ENCODE peak calls at places on chromosome 2, in six cellular contexts. C is AG04449, N is astrocyte of the spinal cord, Y is heart left ventricle, O is mucosa of descending colon, U is cardiac muscle cell. G is an unnamed sample.

GRCh38 chr2:196169521-196169920 is 1.9 kb downstream of the STK17B start:
- DNase-seq in C (no peak), N (peak), Y (no peak), O (no peak), U (no peak), G (no peak)

GRCh38 chr2:128451084-128451483 is 132.4 kb upstream of the HS6ST1 start:
- DNase-seq in C (no peak), N (no peak), Y (no peak), O (no peak), U (no peak), G (no peak)

GRCh38 chr2:172207916-172208315 is 105.2 kb upstream of the DLX2 start:
- DNase-seq in C (no peak), N (no peak), Y (no peak), O (no peak), U (no peak), G (no peak)

GRCh38 chr2:102677219-102678215 is 58.2 kb downstream of the SLC9A2 start:
- DNase-seq in C (no peak), N (no peak), Y (no peak), O (no peak), U (peak), G (peak)

GRCh38 chr2:26685943-26686839 is 6.3 kb upstream of the KCNK3 start:
- DNase-seq in C (no peak), N (no peak), Y (no peak), O (no peak), U (no peak), G (no peak)

GRCh38 chr2:60519259-60519863 is 34.1 kb downstream of the BCL11A start:
- DNase-seq in C (no peak), N (peak), Y (no peak), O (peak), U (no peak), G (no peak)

GRCh38 chr2:33320573-33320972 is 155.9 kb upstream of the RASGRP3 start:
- DNase-seq in C (no peak), N (no peak), Y (no peak), O (no peak), U (no peak), G (no peak)

GRCh38 chr2:149047118-149047517 is 8.6 kb downstream of the LYPD6B start:
- DNase-seq in C (no peak), N (no peak), Y (no peak), O (no peak), U (no peak), G (no peak)

GRCh38 chr2:217989221-217989948 is 13.4 kb downstream of the TNS1 start:
- DNase-seq in C (no peak), N (no peak), Y (no peak), O (peak), U (no peak), G (no peak)

GRCh38 chr2:56531668-56532420 is 348.1 kb downstream of the CCDC85A start:
- DNase-seq in C (no peak), N (no peak), Y (no peak), O (no peak), U (no peak), G (peak)

GRCh38 chr2:160409480-160409879 is 84.1 kb downstream of the RBMS1 start:
- DNase-seq in C (no peak), N (no peak), Y (no peak), O (no peak), U (peak), G (no peak)

GRCh38 chr2:100104718-100105677 is 37.4 kb downstream of the AFF3 start:
- DNase-seq in C (no peak), N (peak), Y (no peak), O (peak), U (peak), G (no peak)

GRCh38 chr2:64670047-64670446 is 16.3 kb upstream of the SERTAD2 start:
- DNase-seq in C (no peak), N (no peak), Y (no peak), O (no peak), U (no peak), G (no peak)

GRCh38 chr2:147595200-147595599 is 249.6 kb upstream of the ACVR2A start:
- DNase-seq in C (no peak), N (no peak), Y (peak), O (peak), U (no peak), G (no peak)

GRCh38 chr2:241505086-241505780 is 3.2 kb downstream of the STK25 start:
- DNase-seq in C (no peak), N (no peak), Y (no peak), O (no peak), U (no peak), G (no peak)

GRCh38 chr2:180115675-180116074 is 108.6 kb upstream of the CWC22 start:
- DNase-seq in C (no peak), N (peak), Y (no peak), O (no peak), U (no peak), G (no peak)

GRCh38 chr2:123456416-123456815 is 568.7 kb upstream of the CNTNAP5 start:
- DNase-seq in C (no peak), N (no peak), Y (no peak), O (no peak), U (no peak), G (no peak)

GRCh38 chr2:23445450-23445868 is 60.5 kb downstream of the KLHL29 start:
- DNase-seq in C (no peak), N (peak), Y (no peak), O (no peak), U (peak), G (peak)

GRCh38 chr2:8571286-8571791 is 110.5 kb upstream of the ID2 start:
- DNase-seq in C (no peak), N (no peak), Y (no peak), O (no peak), U (no peak), G (no peak)

GRCh38 chr2:217994776-217995274 is 8.0 kb downstream of the TNS1 start:
- DNase-seq in C (peak), N (peak), Y (no peak), O (no peak), U (peak), G (peak)

GRCh38 chr2:173058097-173058496 is 17.5 kb upstream of the MAP3K20 start:
- DNase-seq in C (no peak), N (no peak), Y (no peak), O (no peak), U (peak), G (no peak)

GRCh38 chr2:55116966-55117365 is 66.7 kb upstream of the RTN4 start:
- DNase-seq in C (no peak), N (no peak), Y (no peak), O (no peak), U (no peak), G (no peak)

GRCh38 chr2:241153616-241154015 is 3.3 kb downstream of the PPP1R7 start:
- DNase-seq in C (no peak), N (peak), Y (no peak), O (no peak), U (no peak), G (no peak)

GRCh38 chr2:20868377-20868776 is 45.5 kb upstream of the LDAH start:
- DNase-seq in C (no peak), N (no peak), Y (no peak), O (no peak), U (no peak), G (no peak)

GRCh38 chr2:7377861-7378569 is 460.8 kb downstream of the RNF144A start:
- DNase-seq in C (no peak), N (no peak), Y (peak), O (no peak), U (no peak), G (no peak)

GRCh38 chr2:112640467-112640799 is 5.3 kb upstream of the SLC20A1 start:
- DNase-seq in C (no peak), N (no peak), Y (no peak), O (no peak), U (no peak), G (no peak)

GRCh38 chr2:11060376-11061169 is 94.7 kb upstream of the SLC66A3 start:
- DNase-seq in C (no peak), N (no peak), Y (no peak), O (no peak), U (no peak), G (no peak)

GRCh38 chr2:207200136-207200535 is 34.4 kb upstream of the KLF7 start:
- DNase-seq in C (no peak), N (no peak), Y (no peak), O (no peak), U (no peak), G (no peak)

GRCh38 chr2:188788621-188789020 is 185.6 kb upstream of the COL3A1 start:
- DNase-seq in C (no peak), N (peak), Y (peak), O (no peak), U (peak), G (peak)

GRCh38 chr2:7007846-7008741 is 90.9 kb downstream of the RNF144A start:
- DNase-seq in C (no peak), N (peak), Y (peak), O (peak), U (peak), G (peak)

GRCh38 chr2:12296120-12296519 is 420.6 kb upstream of the TRIB2 start:
- DNase-seq in C (no peak), N (no peak), Y (no peak), O (no peak), U (no peak), G (no peak)

GRCh38 chr2:140891614-140892212 is 1239.1 kb downstream of the LRP1B start:
- DNase-seq in C (no peak), N (no peak), Y (no peak), O (no peak), U (no peak), G (no peak)

GRCh38 chr2:178934571-178934970 is 115.4 kb downstream of the CCDC141 start:
- DNase-seq in C (no peak), N (no peak), Y (no peak), O (no peak), U (no peak), G (no peak)

DNA sequence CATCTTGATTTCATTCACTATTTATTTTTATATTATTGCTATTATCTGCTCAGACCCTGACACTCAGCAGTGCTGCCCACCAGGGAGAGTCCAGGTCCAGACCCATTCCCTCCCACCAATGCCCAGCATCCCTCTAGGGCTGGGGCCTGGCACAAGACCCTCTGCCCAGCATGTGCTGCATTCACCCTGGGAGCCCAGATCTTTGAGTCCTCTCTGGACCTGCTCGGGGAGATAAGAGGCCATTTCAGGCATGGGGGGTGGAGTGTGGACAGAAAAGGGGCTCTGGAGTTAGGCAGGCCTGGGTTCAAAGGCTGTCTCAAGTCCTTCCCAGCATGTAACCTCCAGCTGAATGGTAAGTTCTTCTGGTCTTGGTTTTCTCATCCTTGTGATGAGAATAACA is 209.6 kb downstream of the CYP26B1 start:
- DNase-seq in C (no peak), N (no peak), Y (peak), O (no peak), U (no peak), G (no peak)
- H3K4me3 ChIP-seq in C (no peak), N (no peak), Y (no peak), O (no peak), U (no peak), G (no peak)

DNA sequence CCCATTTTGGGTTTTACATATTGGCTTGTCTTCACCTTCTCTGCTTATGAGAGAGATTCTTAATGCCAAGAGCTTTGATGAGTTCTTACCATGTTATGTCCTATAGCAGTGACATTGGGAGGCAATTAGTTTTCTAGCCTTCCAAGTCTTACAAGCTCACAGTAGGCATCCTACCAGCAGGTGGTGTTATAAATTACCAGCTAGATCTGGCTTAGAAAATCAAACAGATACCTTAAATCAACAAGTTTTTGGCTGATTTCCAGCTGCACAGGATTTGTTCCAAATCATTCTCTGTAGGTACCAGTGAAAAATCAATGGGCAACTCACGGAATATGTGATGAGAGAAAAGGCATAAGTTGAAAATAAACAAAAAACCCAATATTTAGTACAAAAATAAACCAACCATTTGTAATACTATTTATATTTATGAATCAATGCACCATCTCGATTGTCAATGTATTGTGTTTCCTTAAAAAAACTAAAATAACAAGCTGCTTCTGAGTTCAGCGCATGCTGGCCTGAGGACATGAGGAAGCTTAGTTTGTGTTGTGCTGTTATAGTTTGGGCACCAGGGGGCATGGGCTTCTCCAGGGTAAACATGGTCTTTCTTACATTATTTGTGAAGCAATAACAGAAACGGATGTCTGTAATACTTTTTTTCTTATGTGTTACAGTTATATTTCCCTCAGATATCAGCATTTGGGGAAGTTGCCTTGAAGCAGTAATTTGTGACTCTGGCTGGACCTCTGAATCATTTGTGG is 34.1 kb upstream of the NXPH2 start:
- DNase-seq in C (no peak), N (no peak), Y (no peak), O (no peak), U (no peak), G (no peak)
- TF ChIP-seq CTCF in C (peak), N (peak), Y (no peak), O (no peak), U (peak), G (peak)

GRCh38 chr2:106138904-106139574 is 55.1 kb downstream of the UXS1 start:
- DNase-seq in C (no peak), N (no peak), Y (no peak), O (no peak), U (no peak), G (no peak)
- H3K4me3 ChIP-seq in C (no peak), N (no peak), Y (no peak), O (no peak), U (no peak), G (no peak)

GRCh38 chr2:236582968-236583367 is 13.3 kb downstream of the ACKR3 start:
- DNase-seq in C (no peak), N (no peak), Y (no peak), O (no peak), U (no peak), G (no peak)

GRCh38 chr2:236578980-236579745 is 9.5 kb downstream of the ACKR3 start:
- DNase-seq in C (no peak), N (no peak), Y (no peak), O (no peak), U (no peak), G (no peak)

GRCh38 chr2:236581546-236581945 is 11.9 kb downstream of the ACKR3 start:
- DNase-seq in C (no peak), N (no peak), Y (no peak), O (no peak), U (no peak), G (no peak)

GRCh38 chr2:236579746-236580315 is 10.2 kb downstream of the ACKR3 start:
- DNase-seq in C (no peak), N (no peak), Y (no peak), O (no peak), U (no peak), G (no peak)

DNA sequence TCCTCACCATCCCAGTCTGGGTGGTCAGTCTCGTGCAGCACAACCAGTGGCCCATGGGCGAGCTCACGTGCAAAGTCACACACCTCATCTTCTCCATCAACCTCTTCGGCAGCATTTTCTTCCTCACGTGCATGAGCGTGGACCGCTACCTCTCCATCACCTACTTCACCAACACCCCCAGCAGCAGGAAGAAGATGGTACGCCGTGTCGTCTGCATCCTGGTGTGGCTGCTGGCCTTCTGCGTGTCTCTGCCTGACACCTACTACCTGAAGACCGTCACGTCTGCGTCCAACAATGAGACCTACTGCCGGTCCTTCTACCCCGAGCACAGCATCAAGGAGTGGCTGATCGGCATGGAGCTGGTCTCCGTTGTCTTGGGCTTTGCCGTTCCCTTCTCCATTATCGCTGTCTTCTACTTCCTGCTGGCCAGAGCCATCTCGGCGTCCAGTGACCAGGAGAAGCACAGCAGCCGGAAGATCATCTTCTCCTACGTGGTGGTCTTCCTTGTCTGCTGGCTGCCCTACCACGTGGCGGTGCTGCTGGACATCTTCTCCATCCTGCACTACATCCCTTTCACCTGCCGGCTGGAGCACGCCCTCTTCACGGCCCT is 11.2 kb downstream of the ACKR3 start:
- DNase-seq in C (no peak), N (no peak), Y (no peak), O (no peak), U (no peak), G (no peak)
- TF ChIP-seq CTCF in C (no peak), N (no peak), Y (no peak), O (no peak), U (no peak), G (no peak)

DNA sequence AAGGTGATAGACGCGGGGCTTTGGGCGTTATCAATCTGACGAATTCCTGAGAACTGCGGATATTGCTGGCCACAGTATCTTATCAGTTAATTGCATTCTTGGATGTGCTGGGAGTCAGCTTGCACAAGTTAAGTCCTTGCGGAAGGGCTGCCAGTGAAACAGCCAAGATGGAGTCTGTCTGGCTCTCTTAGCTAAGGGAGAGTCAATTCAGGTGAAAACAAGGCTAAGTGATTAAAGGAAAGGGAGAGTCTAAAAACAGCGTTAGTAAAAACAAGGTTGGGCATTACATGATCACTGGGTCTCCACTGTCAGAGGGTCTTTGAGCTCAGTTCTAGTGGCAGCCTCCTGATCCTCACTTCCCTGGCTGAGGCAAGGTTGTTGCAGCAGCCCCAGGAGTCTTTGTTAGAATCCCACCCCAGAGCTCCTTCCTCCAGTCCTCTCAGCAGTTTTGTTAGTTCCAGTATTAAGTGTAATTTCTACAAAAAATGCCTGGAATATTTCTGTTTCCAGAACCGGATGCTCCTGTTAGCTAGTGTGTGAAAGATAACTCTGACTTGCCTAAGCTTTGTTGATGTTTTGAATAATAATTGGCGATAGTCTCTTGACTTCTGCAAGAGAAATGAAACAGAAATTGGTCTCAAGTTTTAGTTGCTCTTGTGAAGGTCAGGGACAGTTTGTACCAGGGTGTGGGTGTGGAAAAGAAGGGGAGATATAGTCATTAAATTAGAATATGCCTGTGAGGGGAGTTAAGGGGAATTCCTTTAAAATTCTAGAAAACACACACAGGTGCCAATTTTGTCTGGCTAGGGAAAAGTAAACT is 10.6 kb downstream of the CFLAR start:
- DNase-seq in C (no peak), N (peak), Y (no peak), O (no peak), U (peak), G (peak)
- H3K4me3 ChIP-seq in C (no peak), N (no peak), Y (peak), O (no peak), U (no peak), G (peak)

GRCh38 chr2:79131687-79132086 is 11.4 kb downstream of the REG1A start:
- DNase-seq in C (no peak), N (no peak), Y (no peak), O (no peak), U (no peak), G (no peak)
- TF ChIP-seq CTCF in C (no peak), N (no peak), Y (no peak), O (no peak), U (no peak), G (no peak)

DNA sequence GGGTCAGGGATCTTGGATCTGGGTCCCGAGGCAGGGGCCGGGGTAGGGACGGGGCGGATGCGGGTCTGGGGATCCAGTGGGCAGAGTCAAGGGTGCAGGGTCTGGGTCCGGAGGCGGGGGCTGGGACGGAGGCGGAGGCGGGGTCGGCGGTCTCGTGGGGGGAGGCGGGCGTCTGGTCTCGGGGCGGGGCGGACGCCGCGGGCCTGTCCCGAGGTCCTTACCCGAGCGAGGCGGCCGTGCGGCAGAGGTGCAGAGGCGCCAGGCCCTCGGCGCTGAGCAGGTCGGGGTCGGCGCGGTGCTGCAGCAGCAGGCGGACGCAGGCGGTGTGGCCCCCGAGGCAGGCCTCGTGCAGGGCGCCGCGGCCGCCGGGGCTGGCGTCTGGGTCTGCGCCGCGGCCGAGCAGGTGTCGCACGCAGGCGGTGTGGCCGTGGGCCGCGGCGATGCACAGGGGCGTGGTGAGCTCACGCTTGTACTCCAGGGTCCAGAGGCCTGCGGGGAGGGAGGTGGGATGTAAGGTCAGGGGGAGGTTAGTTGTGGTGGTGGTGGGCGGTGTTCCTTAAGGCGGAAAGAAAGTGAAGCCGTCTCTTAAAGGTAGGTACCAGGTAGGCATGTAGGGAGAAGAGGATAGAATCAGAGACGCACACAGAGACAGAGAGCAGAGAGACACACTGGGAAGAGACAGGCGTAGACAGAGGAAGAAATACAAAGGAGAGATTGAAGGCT is 26.6 kb downstream of the ASB18 start:
- DNase-seq in C (no peak), N (no peak), Y (no peak), O (no peak), U (no peak), G (no peak)
- H3K4me3 ChIP-seq in C (no peak), N (no peak), Y (peak), O (no peak), U (peak), G (no peak)

GRCh38 chr2:135799738-135800137 is 37.2 kb downstream of the LCT start:
- DNase-seq in C (no peak), N (no peak), Y (no peak), O (no peak), U (no peak), G (no peak)
- TF ChIP-seq CTCF in C (no peak), N (no peak), Y (no peak), O (no peak), U (no peak), G (no peak)

G was measured in fibroblast of pulmonary artery.